ENCODE peak calls at places on chromosomes 11 and 22, in seven cellular contexts. V, N, O, H, U, A and Z are unnamed samples.

GRCh38 chr11:126645206-126645605 is 289.7 kb downstream of the ST3GAL4 start:
- DNase-seq in V (no peak), N (no peak), O (no peak), H (no peak), U (no peak), A (no peak), Z (peak; percentile 50)

GRCh38 chr22:33715626-33716025 is 204.7 kb downstream of the LARGE1 start:
- DNase-seq in V (no peak), N (no peak), O (no peak), H (no peak), U (no peak), A (no peak), Z (no peak)

GRCh38 chr22:44707752-44708151 is 5.7 kb downstream of the PRR5 start:
- DNase-seq in V (no peak), N (no peak), O (no peak), H (no peak), U (no peak), A (no peak), Z (peak; percentile 84)

GRCh38 chr11:7890417-7891179 is 40.5 kb downstream of the OR10A6 start:
- DNase-seq in V (no peak), N (no peak), O (no peak), H (no peak), U (no peak), A (peak; percentile 37), Z (peak; percentile 32)

GRCh38 chr11:65429724-65430405 is 7.3 kb downstream of the NEAT1 start:
- DNase-seq in V (no peak), N (no peak), O (peak; percentile 85), H (no peak), U (peak; percentile 50), A (peak; percentile 94), Z (peak; percentile 83)

GRCh38 chr11:2933376-2934056 is 4.3 kb upstream of the PHLDA2 start:
- DNase-seq in V (peak; percentile 89), N (peak; percentile 53), O (peak; percentile 85), H (peak; percentile 24), U (peak; percentile 37), A (peak; percentile 80), Z (peak; percentile 97)

GRCh38 chr11:92413757-92414513 is 189.3 kb downstream of the FAT3 start:
- DNase-seq in V (no peak), N (no peak), O (no peak), H (no peak), U (no peak), A (no peak), Z (no peak)

GRCh38 chr22:49725516-49725915 is 102.2 kb downstream of the BRD1 start:
- DNase-seq in V (no peak), N (no peak), O (no peak), H (no peak), U (no peak), A (no peak), Z (no peak)

GRCh38 chr11:102214623-102215022 is 102.7 kb upstream of the BIRC3 start:
- DNase-seq in V (no peak), N (no peak), O (no peak), H (no peak), U (no peak), A (no peak), Z (no peak)

GRCh38 chr11:128551641-128552335 is 35.6 kb downstream of the ETS1 start:
- DNase-seq in V (no peak), N (no peak), O (no peak), H (no peak), U (no peak), A (no peak), Z (no peak)

GRCh38 chr22:44025171-44026065 is 1.3 kb downstream of the PARVB start:
- DNase-seq in V (no peak), N (no peak), O (no peak), H (no peak), U (peak; percentile 36), A (no peak), Z (peak; percentile 16)

GRCh38 chr22:24402460-24403192 is 24.8 kb upstream of the ADORA2A start:
- DNase-seq in V (peak; percentile 82), N (no peak), O (peak; percentile 81), H (peak; percentile 60), U (no peak), A (peak; percentile 93), Z (peak; percentile 92)

GRCh38 chr11:128548655-128549255 is 38.6 kb downstream of the ETS1 start:
- DNase-seq in V (no peak), N (no peak), O (no peak), H (no peak), U (peak; percentile 60), A (no peak), Z (peak; percentile 73)

GRCh38 chr22:32208681-32209080 is 3.8 kb upstream of the RFPL2 start:
- DNase-seq in V (no peak), N (no peak), O (no peak), H (no peak), U (no peak), A (no peak), Z (no peak)

GRCh38 chr22:45997077-45997774 is 20.3 kb upstream of the WNT7B start:
- DNase-seq in V (no peak), N (no peak), O (no peak), H (peak; percentile 90), U (peak; percentile 37), A (peak; percentile 97), Z (peak; percentile 97)

GRCh38 chr11:70322653-70323052 is 52.2 kb downstream of the PPFIA1 start:
- DNase-seq in V (no peak), N (no peak), O (no peak), H (no peak), U (peak; percentile 33), A (no peak), Z (no peak)

GRCh38 chr11:66488957-66489356 is 8.7 kb downstream of the DPP3 start:
- DNase-seq in V (no peak), N (no peak), O (no peak), H (no peak), U (no peak), A (no peak), Z (no peak)

GRCh38 chr22:23888615-23889401 is 5.4 kb upstream of the MIF start:
- DNase-seq in V (no peak), N (no peak), O (peak; percentile 39), H (no peak), U (peak; percentile 54), A (peak; percentile 54), Z (peak; percentile 53)

GRCh38 chr11:102560555-102561011 is 30.0 kb upstream of the MMP7 start:
- DNase-seq in V (no peak), N (no peak), O (no peak), H (peak; percentile 16), U (no peak), A (peak; percentile 77), Z (peak; percentile 68)

GRCh38 chr11:64456509-64457320 is 97.8 kb downstream of the RPS6KA4 start:
- DNase-seq in V (no peak), N (no peak), O (no peak), H (no peak), U (no peak), A (no peak), Z (no peak)

GRCh38 chr11:28566643-28567042 is 458.5 kb downstream of the METTL15 start:
- DNase-seq in V (peak; percentile 52), N (no peak), O (peak; percentile 97), H (peak; percentile 92), U (peak; percentile 75), A (peak; percentile 98), Z (peak; percentile 99)

GRCh38 chr11:94784884-94785283 is 16.7 kb downstream of the AMOTL1 start:
- DNase-seq in V (no peak), N (no peak), O (no peak), H (no peak), U (no peak), A (peak; percentile 44), Z (no peak)

GRCh38 chr11:94781822-94782221 is 13.7 kb downstream of the AMOTL1 start:
- DNase-seq in V (no peak), N (no peak), O (no peak), H (no peak), U (no peak), A (peak; percentile 49), Z (peak; percentile 83)

GRCh38 chr11:94782446-94782845 is 14.3 kb downstream of the AMOTL1 start:
- DNase-seq in V (no peak), N (no peak), O (no peak), H (no peak), U (no peak), A (peak; percentile 68), Z (peak; percentile 42)

GRCh38 chr11:94776351-94777321 is 8.5 kb downstream of the AMOTL1 start:
- DNase-seq in V (no peak), N (no peak), O (peak; percentile 17), H (no peak), U (no peak), A (peak; percentile 73), Z (peak; percentile 83)

DNA sequence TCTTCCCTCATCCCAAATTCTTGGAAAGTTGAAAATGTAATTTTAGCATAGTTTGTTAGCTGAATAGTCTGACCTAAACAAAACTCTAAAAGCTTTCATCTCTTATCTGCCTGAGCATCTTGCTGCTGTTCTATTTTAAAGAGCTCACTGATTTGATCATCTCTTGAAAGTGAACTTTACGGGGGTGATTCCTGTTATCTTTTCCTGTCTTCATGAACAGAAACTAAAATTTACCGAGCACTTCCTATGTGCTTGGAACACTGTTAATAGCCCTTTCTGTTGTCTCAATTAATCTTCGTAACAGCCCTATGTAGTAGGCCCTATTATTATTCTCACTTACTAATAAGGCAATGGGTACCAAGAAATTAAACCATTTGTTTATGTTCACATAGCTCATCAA is 12.3 kb downstream of the AMOTL1 start:
- DNase-seq in V (no peak), N (no peak), O (no peak), H (no peak), U (no peak), A (no peak), Z (no peak)
- H3K4me3 ChIP-seq in V (no peak overlapping the region), N (no peak overlapping the region), O (no peak overlapping the region), H (peak overlapping the region; percentile 32), U (no peak overlapping the region), A (peak overlapping the region; percentile 18), Z (peak overlapping the region; percentile 49)

DNA sequence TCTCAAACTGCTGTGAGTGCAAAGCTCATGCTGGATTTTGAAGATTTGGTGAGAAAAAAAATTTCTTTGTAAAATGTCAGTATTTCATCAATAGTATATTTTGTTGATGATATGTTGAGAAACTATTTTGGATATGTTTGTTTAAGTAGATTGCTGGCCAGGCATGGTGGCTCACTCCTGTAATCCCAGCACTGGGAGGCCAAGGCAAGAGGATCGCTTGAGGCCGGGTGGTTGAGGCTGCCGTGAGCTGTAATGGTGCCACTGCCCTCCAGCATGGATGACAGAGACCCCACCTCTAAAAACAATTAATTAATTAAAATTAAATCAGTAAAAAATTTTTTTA is 6.9 kb upstream of the IFITM3 start:
- DNase-seq in V (no peak), N (no peak), O (no peak), H (no peak), U (no peak), A (peak; percentile 51), Z (no peak)
- H3K4me3 ChIP-seq in V (no peak overlapping the region), N (no peak overlapping the region), O (no peak overlapping the region), H (no peak overlapping the region), U (no peak overlapping the region), A (no peak overlapping the region), Z (no peak overlapping the region)

GRCh38 chr11:9669954-9670353 is 6.1 kb downstream of the SWAP70 start:
- DNase-seq in V (no peak), N (no peak), O (no peak), H (no peak), U (no peak), A (no peak), Z (no peak)
- H3K4me3 ChIP-seq in V (no peak overlapping the region), N (no peak overlapping the region), O (no peak overlapping the region), H (no peak overlapping the region), U (no peak overlapping the region), A (no peak overlapping the region), Z (no peak overlapping the region)

DNA sequence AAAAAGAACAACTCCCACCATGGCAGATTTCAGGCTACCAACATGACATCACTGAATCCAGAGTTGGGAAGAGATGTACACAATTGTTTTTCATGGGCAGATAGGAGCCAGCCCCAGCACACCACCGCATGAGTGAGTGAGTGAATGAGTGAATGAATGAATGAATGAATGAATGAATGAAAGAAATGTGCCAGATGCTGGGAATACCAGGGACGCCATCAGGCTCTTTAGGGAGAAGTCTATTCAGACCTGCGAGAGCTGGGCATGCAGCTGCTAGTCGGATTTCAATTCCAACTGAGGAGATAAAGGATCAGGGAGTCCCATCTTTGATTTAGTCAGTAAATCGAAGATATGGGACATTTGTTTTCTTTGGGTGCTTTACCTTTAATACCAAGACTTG is 15.3 kb upstream of the FAM83F start:
- DNase-seq in V (no peak), N (no peak), O (no peak), H (no peak), U (no peak), A (no peak), Z (no peak)
- H3K4me3 ChIP-seq in V (no peak overlapping the region), N (no peak overlapping the region), O (no peak overlapping the region), H (no peak overlapping the region), U (no peak overlapping the region), A (no peak overlapping the region), Z (no peak overlapping the region)